ENCODE peak calls at places on chromosome 11, in four cellular contexts. I, X, S and Y are unnamed samples. For H3K27me3 and H3K9me3, the result is how much of the 10 kb centered on the place peaks cover.

GRCh38 chr11:721913-722811 is 16.1 kb downstream of the EPS8L2 start:
- DNase-seq in X (no peak), S (peak), I (no peak), Y (no peak)

GRCh38 chr11:65556470-65557279 is 1.5 kb downstream of the LTBP3 start:
- DNase-seq in I (no peak), S (no peak), X (no peak), Y (peak)

GRCh38 chr11:32881286-32881685 is 11.3 kb upstream of the QSER1 start:
- DNase-seq in S (no peak), X (no peak), I (no peak), Y (no peak)

GRCh38 chr11:118572075-118572913 is at the start of gene ARCN1:
- DNase-seq in S (peak), X (peak), I (peak), Y (peak)

GRCh38 chr11:119371778-119372182 is 9.7 kb downstream of the USP2 start:
- DNase-seq in I (no peak), S (no peak), X (no peak), Y (no peak)

GRCh38 chr11:34214961-34215805 is 109.8 kb downstream of the NAT10 start:
- DNase-seq in X (peak), S (no peak), I (peak), Y (no peak)

GRCh38 chr11:30521297-30522071 is 64.7 kb downstream of the MPPED2 start:
- DNase-seq in S (no peak), X (no peak), I (no peak), Y (no peak)

GRCh38 chr11:67615455-67616430 is 9.0 kb downstream of the NDUFV1 start:
- DNase-seq in S (peak), I (no peak), X (peak), Y (peak)

GRCh38 chr11:68533945-68534344 is 73.4 kb downstream of the PPP6R3 start:
- DNase-seq in I (no peak), X (no peak), S (no peak), Y (no peak)

GRCh38 chr11:12316432-12316831 is 60.9 kb upstream of the PARVA start:
- DNase-seq in S (no peak), X (no peak), I (no peak), Y (no peak)

GRCh38 chr11:69280994-69281393 is 13.0 kb upstream of the MYEOV start:
- DNase-seq in X (peak), S (no peak), I (peak), Y (peak)

GRCh38 chr11:5107285-5107684 is 30.9 kb downstream of the OR52A5 start:
- DNase-seq in X (no peak), I (no peak), S (no peak), Y (no peak)

GRCh38 chr11:64519541-64519940 is 71.5 kb upstream of the SLC22A12 start:
- DNase-seq in I (no peak), S (no peak), X (no peak), Y (no peak)

GRCh38 chr11:33652001-33652400 is 48.6 kb downstream of the C11orf91 start:
- DNase-seq in I (no peak), X (no peak), S (no peak), Y (no peak)

GRCh38 chr11:111086058-111086457 is 159.5 kb upstream of the POU2AF2 start:
- DNase-seq in S (no peak), I (no peak), X (no peak), Y (no peak)

GRCh38 chr11:134139873-134140331 is 71.0 kb downstream of the JAM3 start:
- DNase-seq in I (peak), X (peak), S (no peak), Y (peak)

GRCh38 chr11:3614742-3615171 is 27.0 kb downstream of the ART5 start:
- DNase-seq in S (no peak), I (no peak), X (no peak), Y (no peak)

GRCh38 chr11:35747638-35748037 is 85.1 kb downstream of the TRIM44 start:
- DNase-seq in X (no peak), I (no peak), S (peak), Y (no peak)

GRCh38 chr11:125959931-125960330 is 14.1 kb downstream of the VSIG10L2 start:
- DNase-seq in I (no peak), X (no peak), S (no peak), Y (no peak)

GRCh38 chr11:128388182-128388815 is 199.1 kb downstream of the ETS1 start:
- DNase-seq in S (no peak), X (no peak), I (no peak), Y (no peak)
- H3K27me3 ChIP-seq in S (under half), X (under half), I (under half), Y (under half)

GRCh38 chr11:103628121-103628520 is 408.3 kb upstream of the DDI1 start:
- DNase-seq in I (no peak), X (no peak), S (no peak), Y (no peak)
- H3K9me3 ChIP-seq in I (under half), X (under half), S (under half), Y (under half)

GRCh38 chr11:61509058-61510029 is 795 bp downstream of the LRRC10B start:
- DNase-seq in X (peak), S (peak), I (peak), Y (peak)
- H3K27me3 ChIP-seq in X (under half), S (under half), I (half or more), Y (under half)

DNA sequence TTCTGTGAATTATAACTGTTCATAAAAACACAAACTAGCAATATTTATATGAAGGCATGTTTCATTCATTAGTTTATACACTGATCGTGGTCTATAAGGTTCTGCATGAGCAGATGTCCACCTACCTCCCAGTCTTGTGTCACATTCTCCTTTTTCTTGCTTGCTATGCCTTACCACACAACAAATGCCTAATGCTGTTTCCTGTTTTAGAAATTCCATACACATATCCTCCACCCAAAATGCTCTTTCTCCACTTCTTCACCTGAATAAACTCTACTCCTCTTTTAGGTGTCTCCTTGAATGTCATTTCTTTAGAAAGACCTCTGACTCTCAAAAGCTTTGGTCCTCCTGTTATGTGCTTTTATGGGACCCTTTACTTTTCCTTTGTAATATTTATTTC is 88.9 kb downstream of the BDNF start:
- DNase-seq in X (no peak), I (no peak), S (no peak), Y (no peak)
- H3K9me3 ChIP-seq in X (under half), I (under half), S (under half), Y (under half)

GRCh38 chr11:7251487-7251835 is 243 bp upstream of the SYT9 start:
- DNase-seq in X (no peak), S (no peak), I (no peak), Y (no peak)
- H3K27me3 ChIP-seq in X (under half), S (under half), I (under half), Y (under half)

GRCh38 chr11:74866557-74866956 is 82.3 kb downstream of the XRRA1 start:
- DNase-seq in S (no peak), X (no peak), I (no peak), Y (no peak)

GRCh38 chr11:74860743-74861142 is 88.1 kb downstream of the XRRA1 start:
- DNase-seq in X (no peak), I (no peak), S (no peak), Y (no peak)

GRCh38 chr11:74863410-74863809 is 85.5 kb downstream of the XRRA1 start:
- DNase-seq in S (no peak), I (no peak), X (no peak), Y (no peak)
- H3K9me3 ChIP-seq in S (under half), I (under half), X (under half), Y (under half)